ENCODE peak calls at places on chromosomes 5 and 9, in eight cellular contexts. N is heart left ventricle, Z is coronary artery, I is AG04449, C is uterus, Y is OCI-LY7, R is lower lobe of right lung, O is K562. S is an unnamed sample.

GRCh38 chr5:174096619-174097018 is 51.1 kb downstream of the NSG2 start:
- DNase-seq in N (no peak), Z (no peak), I (no peak), C (no peak), Y (no peak), R (no peak), O (no peak), S (no peak)

GRCh38 chr5:10712574-10713366 is 48.3 kb downstream of the DAP start:
- DNase-seq in N (no peak), Z (no peak), I (no peak), C (no peak), Y (no peak), R (no peak), O (no peak), S (no peak)

GRCh38 chr9:114300846-114301797 is 21.8 kb upstream of the ORM1 start:
- DNase-seq in N (no peak), Z (peak; percentile 56), I (no peak), C (no peak), Y (no peak), R (peak; percentile 23), O (no peak), S (no peak)

GRCh38 chr5:159098285-159099048 is 1.2 kb downstream of the EBF1 start:
- DNase-seq in N (no peak), Z (no peak), I (no peak), C (no peak), Y (peak; percentile 24), R (no peak), O (no peak), S (no peak)

GRCh38 chr9:95857122-95857521 is 18.4 kb upstream of the ERCC6L2 start:
- DNase-seq in N (no peak), Z (no peak), I (peak; percentile 26), C (no peak), Y (no peak), R (no peak), O (no peak), S (no peak)

GRCh38 chr9:16484744-16485143 is 385.7 kb downstream of the BNC2 start:
- DNase-seq in N (no peak), Z (no peak), I (no peak), C (no peak), Y (no peak), R (no peak), O (no peak), S (no peak)

GRCh38 chr9:114303977-114304376 is 18.9 kb upstream of the ORM1 start:
- DNase-seq in N (no peak), Z (peak; percentile 62), I (no peak), C (no peak), Y (no peak), R (peak; percentile 6), O (no peak), S (no peak)

GRCh38 chr9:78122631-78123030 is 91.0 kb upstream of the GNAQ start:
- DNase-seq in N (no peak), Z (no peak), I (no peak), C (no peak), Y (no peak), R (no peak), O (no peak), S (no peak)

GRCh38 chr9:14358523-14358922 is 44.6 kb upstream of the NFIB start:
- DNase-seq in N (no peak), Z (no peak), I (no peak), C (no peak), Y (no peak), R (no peak), O (peak; percentile 11), S (no peak)

GRCh38 chr9:87868175-87868574 is 14.5 kb upstream of the SPATA31E1 start:
- DNase-seq in N (no peak), Z (no peak), I (no peak), C (no peak), Y (no peak), R (no peak), O (no peak), S (no peak)

GRCh38 chr9:3732077-3733038 is 206.6 kb upstream of the RFX3 start:
- DNase-seq in N (peak; percentile 31), Z (no peak), I (peak; percentile 74), C (peak; percentile 40), Y (peak; percentile 62), R (no peak), O (peak; percentile 17), S (peak; percentile 72)

GRCh38 chr5:168401880-168402279 is 84.4 kb upstream of the RARS1 start:
- DNase-seq in N (no peak), Z (no peak), I (no peak), C (no peak), Y (no peak), R (no peak), O (no peak), S (no peak)

GRCh38 chr9:71812385-71812784 is 44.1 kb upstream of the CEMIP2 start:
- DNase-seq in N (peak; percentile 32), Z (peak; percentile 76), I (no peak), C (peak; percentile 17), Y (peak; percentile 22), R (no peak), O (no peak), S (no peak)

GRCh38 chr5:58156354-58156753 is 303.5 kb downstream of the PLK2 start:
- DNase-seq in N (peak; percentile 34), Z (no peak), I (no peak), C (no peak), Y (no peak), R (no peak), O (no peak), S (no peak)

GRCh38 chr9:114448706-114449105 is 56.6 kb downstream of the WHRN start:
- DNase-seq in N (no peak), Z (peak; percentile 50), I (no peak), C (no peak), Y (no peak), R (no peak), O (no peak), S (no peak)

GRCh38 chr5:36658016-36658415 is 51.6 kb downstream of the SLC1A3 start:
- DNase-seq in N (no peak), Z (no peak), I (no peak), C (no peak), Y (no peak), R (no peak), O (no peak), S (no peak)

GRCh38 chr5:94010814-94011213 is 269.4 kb upstream of the POU5F2 start:
- DNase-seq in N (no peak), Z (no peak), I (no peak), C (no peak), Y (no peak), R (no peak), O (no peak), S (no peak)

GRCh38 chr9:79584655-79584982 is 12.9 kb downstream of the TLE4 start:
- DNase-seq in N (no peak), Z (no peak), I (no peak), C (no peak), Y (no peak), R (no peak), O (no peak), S (no peak)

GRCh38 chr5:56839062-56839461 is 23.7 kb downstream of the MAP3K1 start:
- DNase-seq in N (no peak), Z (no peak), I (no peak), C (no peak), Y (no peak), R (no peak), O (no peak), S (no peak)

GRCh38 chr9:77015291-77016048 is 4.0 kb upstream of the FOXB2 start:
- DNase-seq in N (no peak), Z (no peak), I (no peak), C (no peak), Y (no peak), R (no peak), O (no peak), S (no peak)
- H3K4me3 ChIP-seq in N (no peak overlapping the region), Z (peak overlapping the region; percentile 44), I (no peak overlapping the region), C (no peak overlapping the region), Y (no peak overlapping the region), R (no peak overlapping the region), O (no peak overlapping the region), S (no peak overlapping the region)

DNA sequence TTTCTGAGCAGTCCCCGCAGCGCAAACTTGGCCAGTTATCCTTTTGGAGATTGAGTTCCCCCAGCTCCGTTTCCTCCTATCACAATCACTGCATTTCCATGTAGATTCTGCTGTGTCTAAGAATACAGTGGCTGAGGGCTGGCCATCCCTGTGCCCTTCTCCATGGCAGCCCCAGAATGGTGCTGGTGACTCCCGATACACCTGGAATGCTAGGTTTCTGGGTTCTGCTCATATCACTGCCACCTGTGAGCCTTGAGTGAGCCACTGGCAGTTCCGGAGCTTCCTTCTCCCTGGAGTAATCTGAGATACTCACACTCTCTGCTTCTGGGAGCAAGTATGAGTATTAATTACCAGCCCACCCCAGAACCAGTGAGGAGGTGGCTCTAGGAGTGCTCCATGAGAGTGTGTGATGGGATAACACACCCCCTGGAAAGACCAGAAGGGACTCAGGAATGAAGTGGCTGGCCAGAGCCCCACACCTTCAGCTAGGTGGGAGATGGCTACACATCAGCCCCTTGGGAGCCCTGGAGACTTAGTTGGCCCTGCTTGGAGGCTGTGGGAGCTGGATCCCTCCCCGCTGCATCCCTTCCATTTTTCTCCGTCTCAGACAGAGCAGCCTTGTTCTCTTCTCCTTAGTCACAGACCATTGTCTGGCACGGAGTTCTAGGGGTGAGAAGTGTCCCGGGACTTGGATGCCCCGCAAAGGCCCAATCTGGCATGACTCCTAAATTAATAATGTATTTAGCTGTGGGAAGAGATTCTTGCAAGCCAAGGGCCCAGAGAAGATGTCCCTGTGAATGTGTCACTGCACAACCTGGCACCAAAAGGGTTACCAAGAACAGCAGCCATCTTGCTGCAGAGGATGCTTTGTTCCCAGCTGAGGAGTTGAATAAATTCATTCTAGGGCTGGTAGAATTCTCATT is 4.9 kb downstream of the PCDHGC5 start:
- DNase-seq in N (no peak), Z (peak; percentile 73), I (no peak), C (no peak), Y (no peak), R (no peak), O (no peak), S (no peak)
- TF ChIP-seq CTCF in N (no peak), Z (no peak), I (no peak), C (no peak), Y (no peak), R (no peak), O (no peak), S (no peak)

GRCh38 chr5:145941677-145942130 is 5.3 kb downstream of the SH3RF2 start:
- DNase-seq in N (no peak), Z (no peak), I (no peak), C (no peak), Y (no peak), R (no peak), O (no peak), S (no peak)

GRCh38 chr5:145941096-145941676 is 4.8 kb downstream of the SH3RF2 start:
- DNase-seq in N (no peak), Z (no peak), I (no peak), C (no peak), Y (no peak), R (no peak), O (no peak), S (no peak)

GRCh38 chr5:145937432-145938250 is 1.3 kb downstream of the SH3RF2 start:
- DNase-seq in N (no peak), Z (no peak), I (no peak), C (no peak), Y (no peak), R (no peak), O (no peak), S (peak; percentile 85)

GRCh38 chr5:145938699-145939531 is 2.5 kb downstream of the SH3RF2 start:
- DNase-seq in N (no peak), Z (no peak), I (no peak), C (no peak), Y (no peak), R (no peak), O (no peak), S (no peak)

GRCh38 chr5:145939532-145940065 is 3.2 kb downstream of the SH3RF2 start:
- DNase-seq in N (no peak), Z (no peak), I (no peak), C (no peak), Y (no peak), R (no peak), O (no peak), S (no peak)
- H3K4me3 ChIP-seq in N (no peak overlapping the region), Z (no peak overlapping the region), I (no peak overlapping the region), C (no peak overlapping the region), Y (no peak overlapping the region), R (no peak overlapping the region), O (no peak overlapping the region), S (no peak overlapping the region)

GRCh38 chr9:70607329-70607728 is 192.9 kb upstream of the KLF9 start:
- DNase-seq in N (no peak), Z (no peak), I (no peak), C (no peak), Y (no peak), R (no peak), O (no peak), S (no peak)
- TF ChIP-seq CTCF in N (no peak), Z (no peak), I (no peak), C (no peak), Y (no peak), R (no peak), O (no peak), S (no peak)

S was measured in epithelial cell of proximal tubule.